ENCODE peak calls at places on chromosomes 12 and 14, in five cellular contexts. E, L, V, B and G are unnamed samples.

GRCh38 chr12:2339022-2339431 is 286.2 kb downstream of the CACNA1C start:
- DNase-seq in B (peak), E (no peak), V (no peak), L (no peak), G (no peak)

GRCh38 chr12:15693233-15693911 is 95.8 kb downstream of the EPS8 start:
- DNase-seq in L (no peak), E (no peak), B (peak), V (no peak), G (no peak)

GRCh38 chr12:56932867-56933266 is 1.3 kb downstream of the SDR9C7 start:
- DNase-seq in V (no peak), L (no peak), E (peak), B (no peak), G (no peak)

GRCh38 chr12:40107803-40108620 is 2.1 kb upstream of the SLC2A13 start:
- DNase-seq in V (no peak), L (no peak), E (no peak), B (no peak), G (no peak)

GRCh38 chr12:101474248-101474647 is 888 bp upstream of the SPIC start:
- DNase-seq in B (no peak), E (no peak), V (no peak), L (no peak), G (no peak)

GRCh38 chr14:93320489-93320888 is 12.3 kb downstream of the BTBD7 start:
- DNase-seq in L (no peak), E (no peak), V (no peak), B (peak), G (no peak)

GRCh38 chr12:50523772-50524171 is 19.0 kb downstream of the DIP2B start:
- DNase-seq in L (no peak), V (no peak), B (no peak), E (no peak), G (no peak)

GRCh38 chr12:102939670-102940222 is 17.7 kb upstream of the ASCL1 start:
- DNase-seq in B (no peak), E (no peak), V (no peak), L (no peak), G (no peak)

GRCh38 chr12:132824053-132824452 is 4.6 kb downstream of the GOLGA3 start:
- DNase-seq in E (no peak), B (no peak), L (no peak), V (no peak), G (no peak)

GRCh38 chr14:21711360-21711961 is 37.8 kb upstream of the OR4E1 start:
- DNase-seq in L (no peak), V (peak), B (peak), E (no peak), G (peak)

GRCh38 chr14:105924951-105925591 is 398.7 kb downstream of the TMEM121 start:
- DNase-seq in L (peak), E (no peak), B (no peak), V (no peak), G (no peak)

GRCh38 chr12:81668475-81668874 is 90.7 kb downstream of the PPFIA2 start:
- DNase-seq in B (peak), V (no peak), L (no peak), E (no peak), G (no peak)

GRCh38 chr14:70698288-70698687 is 56.6 kb downstream of the TTC9 start:
- DNase-seq in E (peak), L (no peak), B (peak), V (no peak), G (peak)

GRCh38 chr14:24814944-24815343 is 181.0 kb upstream of the GZMB start:
- DNase-seq in L (no peak), E (no peak), B (no peak), V (no peak), G (no peak)

GRCh38 chr12:89781961-89782360 is 73.3 kb upstream of the ATP2B1 start:
- DNase-seq in B (no peak), L (no peak), V (no peak), E (no peak), G (no peak)

GRCh38 chr14:63881926-63882325 is 29.1 kb downstream of the SYNE2 start:
- DNase-seq in E (no peak), B (no peak), V (no peak), L (no peak), G (no peak)

GRCh38 chr14:80602931-80603330 is 338.6 kb downstream of the CEP128 start:
- DNase-seq in L (no peak), V (no peak), E (no peak), B (no peak), G (no peak)

GRCh38 chr12:28424965-28425364 is 234.7 kb downstream of the CCDC91 start:
- DNase-seq in L (no peak), B (peak), V (no peak), E (peak), G (peak)

GRCh38 chr14:92914087-92914656 is 8.8 kb upstream of the CHGA start:
- DNase-seq in V (no peak), L (no peak), B (peak), E (no peak), G (peak)

GRCh38 chr14:83689265-83689664 is 1840.7 kb upstream of the FLRT2 start:
- DNase-seq in L (no peak), E (no peak), B (no peak), V (no peak), G (no peak)
- H3K4me3 ChIP-seq in L (no peak), E (no peak), B (no peak), V (no peak), G (no peak)

DNA sequence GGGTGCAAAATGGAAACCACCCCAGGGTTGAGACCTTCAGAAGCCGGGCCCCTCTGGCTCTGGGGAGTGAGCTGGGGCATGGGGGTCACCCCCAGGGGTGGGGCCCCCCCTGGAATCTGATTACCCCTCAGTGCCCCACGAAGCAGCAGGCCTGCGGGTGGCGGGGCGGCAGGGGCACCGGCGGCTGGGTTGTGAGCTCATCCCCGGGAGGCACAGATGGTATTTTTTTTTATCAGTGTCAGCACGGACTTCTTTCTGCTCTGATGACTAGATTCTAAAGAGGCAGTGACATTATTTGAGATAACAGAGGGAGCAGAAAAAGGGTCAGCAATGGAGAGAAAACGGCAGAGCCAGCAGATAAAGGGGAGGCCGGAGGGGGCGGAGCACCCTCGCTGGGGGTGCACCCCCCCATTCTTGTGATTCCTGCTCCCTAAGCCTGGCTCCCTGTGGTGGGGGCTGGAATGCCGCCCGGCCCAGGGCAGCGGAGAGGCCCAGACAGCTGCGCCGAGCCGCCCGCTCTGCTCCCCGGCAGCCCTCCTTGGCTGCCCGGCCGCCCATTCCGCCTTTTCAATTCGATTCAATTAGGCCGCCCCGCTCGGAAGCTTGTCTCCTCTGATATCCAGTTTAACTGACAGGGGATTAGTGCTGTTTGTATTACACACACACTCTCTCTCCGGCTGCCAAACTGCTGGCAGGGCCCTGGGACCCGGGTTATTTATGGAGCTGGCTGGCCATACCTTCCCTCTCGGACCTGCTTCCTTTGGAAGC is 32.9 kb downstream of the MVK start:
- DNase-seq in E (peak), L (no peak), B (no peak), V (no peak), G (no peak)
- H3K4me3 ChIP-seq in E (peak), L (no peak), B (no peak), V (no peak), G (no peak)

DNA sequence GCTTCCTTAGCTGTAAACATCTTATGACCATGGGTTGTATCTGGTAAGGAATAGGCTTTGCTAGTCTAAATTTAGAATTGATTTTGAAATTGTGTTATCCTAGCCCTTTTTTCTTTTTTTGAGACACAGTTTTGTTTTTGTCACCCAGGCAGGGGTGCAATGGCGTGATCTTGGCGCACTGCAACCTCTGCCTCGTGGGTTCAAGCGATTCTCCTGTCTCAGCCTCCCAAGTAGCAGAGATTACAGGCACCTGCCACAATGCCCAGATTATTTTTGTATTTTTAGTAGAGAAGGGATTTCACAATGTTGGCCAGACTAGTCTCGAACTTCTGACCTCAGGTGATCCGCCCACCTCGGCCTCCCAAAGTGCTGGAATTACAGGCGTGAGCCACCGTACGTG is 2.4 kb upstream of the TUBA1B start:
- DNase-seq in V (no peak), B (no peak), L (no peak), E (no peak), G (no peak)
- H3K4me3 ChIP-seq in V (no peak), B (no peak), L (peak), E (no peak), G (no peak)

DNA sequence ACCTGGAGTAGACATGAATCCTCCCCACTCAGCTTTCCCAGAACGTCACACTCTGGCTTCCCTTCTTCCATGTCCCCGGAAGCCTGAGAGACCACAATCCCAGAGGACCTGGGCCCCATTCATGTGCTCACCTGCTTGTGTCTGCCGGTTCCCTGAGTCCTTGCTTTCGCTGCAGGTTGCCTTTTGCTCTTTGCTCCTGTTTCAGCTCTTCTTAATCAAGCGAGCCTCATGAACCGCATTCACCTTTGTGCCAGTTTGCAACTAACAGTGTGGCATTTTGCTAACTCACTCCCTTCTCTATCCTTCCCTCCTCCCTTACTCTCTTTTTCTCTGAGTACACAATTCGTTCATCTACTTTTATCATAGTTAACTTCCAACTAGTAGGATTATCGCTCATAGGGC is 23.1 kb downstream of the ENTPD5 start:
- DNase-seq in V (no peak), E (no peak), B (no peak), L (no peak), G (no peak)
- H3K4me3 ChIP-seq in V (no peak), E (no peak), B (no peak), L (no peak), G (no peak)

GRCh38 chr12:106744600-106744999 is 29.9 kb upstream of the RIC8B start:
- DNase-seq in E (no peak), B (no peak), L (no peak), V (no peak), G (no peak)
- H3K4me3 ChIP-seq in E (no peak), B (no peak), L (no peak), V (no peak), G (no peak)

DNA sequence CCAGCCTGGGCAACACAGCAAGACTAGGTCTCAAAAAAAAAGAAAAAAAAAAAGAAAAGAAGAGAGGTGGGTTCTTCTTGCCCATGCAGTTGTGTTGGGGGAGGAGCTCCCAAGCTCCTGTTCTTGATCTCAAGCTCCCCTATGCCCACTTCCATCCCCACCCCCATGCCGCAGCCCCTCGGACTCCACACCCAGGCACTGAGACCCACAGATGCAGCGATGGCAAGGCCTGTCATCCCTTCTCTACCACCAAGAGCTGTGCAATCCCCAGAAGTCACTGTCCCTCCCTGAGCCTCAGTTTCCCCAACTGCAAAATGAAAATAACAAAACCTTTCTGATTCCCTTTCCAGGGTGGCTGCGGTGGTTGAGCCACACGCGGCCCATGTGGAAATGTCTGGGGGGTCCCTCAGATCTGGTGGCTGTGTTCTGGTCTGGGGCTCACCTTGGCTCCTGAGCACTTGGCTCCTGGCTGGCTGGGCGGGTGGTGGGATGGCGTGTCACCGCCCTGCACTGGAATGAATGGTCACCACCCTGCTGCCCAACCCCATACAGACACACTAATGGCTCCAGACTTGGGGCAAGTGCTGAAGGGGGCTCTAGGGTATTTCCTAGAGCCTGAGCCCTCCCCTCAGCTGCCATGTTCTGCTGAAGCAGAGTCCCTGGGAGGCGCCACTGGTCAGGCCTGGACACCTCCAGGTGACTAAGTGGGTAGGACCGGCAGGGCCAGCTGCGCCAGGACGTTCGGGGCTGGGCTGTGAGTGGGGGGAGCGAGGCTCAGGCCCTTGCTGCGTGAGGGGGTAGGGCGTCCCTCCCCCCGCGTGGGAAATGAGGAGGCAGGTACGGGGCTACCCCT is 22.5 kb upstream of the KIF26A start:
- DNase-seq in B (no peak), L (peak), E (peak), V (no peak), G (no peak)
- H3K4me3 ChIP-seq in B (no peak), L (no peak), E (peak), V (no peak), G (no peak)

DNA sequence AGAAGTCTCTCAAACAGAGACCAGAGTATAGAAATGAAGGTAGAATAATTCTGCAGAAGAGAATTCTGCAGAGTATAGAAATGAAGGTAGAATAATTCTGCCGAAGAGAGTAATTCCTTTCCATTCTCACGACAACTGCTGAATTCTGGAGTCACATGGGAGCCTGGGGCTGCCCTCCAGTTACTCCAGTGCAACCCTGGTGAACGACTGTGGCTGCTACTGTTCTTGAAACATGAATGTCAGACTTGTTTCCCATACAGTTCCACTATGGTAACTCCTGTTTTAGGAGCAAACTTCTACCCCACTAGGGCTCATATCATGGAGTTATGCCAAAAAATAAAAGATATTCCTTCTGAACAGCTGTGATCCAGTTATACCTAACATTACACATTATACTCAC is 164.4 kb downstream of the KICS2 start:
- DNase-seq in B (no peak), L (no peak), V (no peak), E (no peak), G (no peak)
- H3K4me3 ChIP-seq in B (no peak), L (no peak), V (no peak), E (no peak), G (no peak)

DNA sequence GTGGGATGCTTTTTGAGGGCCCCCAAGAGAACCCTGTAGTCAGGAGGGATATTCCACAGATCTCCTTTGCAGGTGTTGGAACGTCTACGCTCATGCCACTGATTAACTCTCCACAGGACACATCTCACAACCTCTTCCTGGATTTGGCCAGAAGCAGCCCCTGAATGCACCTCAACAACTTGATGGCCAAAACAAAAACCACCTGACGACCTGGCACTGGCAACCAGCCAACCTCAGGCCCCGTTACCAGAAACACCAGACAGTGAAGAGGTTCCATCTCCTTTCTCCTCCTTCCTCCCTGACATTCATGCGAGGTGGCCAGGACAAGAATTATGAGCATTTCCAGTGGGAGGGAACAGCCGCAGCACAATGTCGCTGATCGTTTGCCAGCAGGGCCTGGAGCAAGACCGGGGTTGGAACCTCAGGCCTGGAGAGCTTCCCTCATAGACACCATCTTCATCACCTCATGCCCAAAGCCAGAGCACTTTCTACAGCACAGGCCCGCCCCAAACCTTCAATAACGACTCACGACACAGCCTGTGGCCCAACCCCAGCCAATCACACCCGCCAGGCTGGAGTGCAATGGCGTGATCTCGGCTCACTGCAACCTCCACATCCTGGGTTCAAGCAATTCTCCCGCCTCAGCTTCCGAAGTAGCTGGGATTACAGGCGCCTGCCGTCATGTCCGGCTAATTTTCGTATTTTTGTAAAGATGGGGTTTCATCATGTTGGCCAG is 48.8 kb downstream of the CCDC88C start:
- DNase-seq in B (no peak), V (no peak), L (peak), E (no peak), G (no peak)
- H3K4me3 ChIP-seq in B (no peak), V (peak), L (no peak), E (no peak), G (no peak)

GRCh38 chr12:109239691-109240090 is 69.4 kb downstream of the FOXN4 start:
- DNase-seq in E (no peak), V (no peak), L (no peak), B (no peak), G (no peak)
- H3K4me3 ChIP-seq in E (no peak), V (no peak), L (no peak), B (no peak), G (no peak)